ENCODE peak calls at places on chromosomes 3 and 15, in four cellular contexts. O is lower lobe of right lung; A is retinal pigment epithelial cell; S is CD4-positive, alpha-beta T cell. T is an unnamed sample.

GRCh38 chr3:136992091-136992490 is 34.3 kb downstream of the IL20RB start:
- DNase-seq in O (no peak), A (no peak), S (no peak), T (no peak)

GRCh38 chr3:30970183-30970582 is 75.7 kb upstream of the GADL1 start:
- DNase-seq in O (no peak), A (no peak), S (no peak), T (no peak)

GRCh38 chr3:25153130-25153529 is 274.9 kb upstream of the RARB start:
- DNase-seq in O (no peak), A (no peak), S (no peak), T (no peak)

GRCh38 chr15:31308185-31308639 is 18.4 kb upstream of the KLF13 start:
- DNase-seq in O (no peak), A (no peak), S (no peak), T (no peak)

GRCh38 chr3:157127831-157128767 is 31.8 kb downstream of the CCNL1 start:
- DNase-seq in O (peak), A (peak), S (peak), T (no peak)

GRCh38 chr3:104291878-104292277 is 1074.8 kb upstream of the ALCAM start:
- DNase-seq in O (no peak), A (no peak), S (no peak), T (no peak)

GRCh38 chr15:93759626-93760025 is 471.7 kb upstream of the MCTP2 start:
- DNase-seq in O (no peak), A (peak), S (no peak), T (no peak)

GRCh38 chr3:142597898-142598297 is 1.7 kb downstream of the PLS1 start:
- DNase-seq in O (no peak), A (no peak), S (no peak), T (no peak)

GRCh38 chr3:15728766-15729165 is 69.0 kb downstream of the ANKRD28 start:
- DNase-seq in O (no peak), A (no peak), S (no peak), T (peak)

GRCh38 chr15:80852676-80853075 is 73.5 kb downstream of the CEMIP start:
- DNase-seq in O (no peak), A (no peak), S (no peak), T (no peak)

GRCh38 chr15:38610748-38611147 is 46.1 kb upstream of the RASGRP1 start:
- DNase-seq in O (no peak), A (no peak), S (no peak), T (no peak)

GRCh38 chr15:88049509-88049908 is 207.0 kb downstream of the NTRK3 start:
- DNase-seq in O (no peak), A (no peak), S (no peak), T (no peak)

GRCh38 chr15:70014860-70015490 is 82.7 kb downstream of the TLE3 start:
- DNase-seq in O (peak), A (no peak), S (no peak), T (no peak)

GRCh38 chr3:159620873-159621272 is 367.8 kb upstream of the IL12A start:
- DNase-seq in O (no peak), A (peak), S (no peak), T (peak)

GRCh38 chr3:174337227-174337626 is 521.9 kb upstream of the NAALADL2 start:
- DNase-seq in O (no peak), A (no peak), S (no peak), T (no peak)

GRCh38 chr15:60477164-60477563 is 1.8 kb downstream of the ICE2 start:
- DNase-seq in O (no peak), A (no peak), S (no peak), T (no peak)

GRCh38 chr3:176359211-176359610 is 838.1 kb downstream of the TBL1XR1 start:
- DNase-seq in O (no peak), A (no peak), S (no peak), T (no peak)
- TF ChIP-seq CTCF in O (no peak), A (peak), S (no peak), T (no peak)

DNA sequence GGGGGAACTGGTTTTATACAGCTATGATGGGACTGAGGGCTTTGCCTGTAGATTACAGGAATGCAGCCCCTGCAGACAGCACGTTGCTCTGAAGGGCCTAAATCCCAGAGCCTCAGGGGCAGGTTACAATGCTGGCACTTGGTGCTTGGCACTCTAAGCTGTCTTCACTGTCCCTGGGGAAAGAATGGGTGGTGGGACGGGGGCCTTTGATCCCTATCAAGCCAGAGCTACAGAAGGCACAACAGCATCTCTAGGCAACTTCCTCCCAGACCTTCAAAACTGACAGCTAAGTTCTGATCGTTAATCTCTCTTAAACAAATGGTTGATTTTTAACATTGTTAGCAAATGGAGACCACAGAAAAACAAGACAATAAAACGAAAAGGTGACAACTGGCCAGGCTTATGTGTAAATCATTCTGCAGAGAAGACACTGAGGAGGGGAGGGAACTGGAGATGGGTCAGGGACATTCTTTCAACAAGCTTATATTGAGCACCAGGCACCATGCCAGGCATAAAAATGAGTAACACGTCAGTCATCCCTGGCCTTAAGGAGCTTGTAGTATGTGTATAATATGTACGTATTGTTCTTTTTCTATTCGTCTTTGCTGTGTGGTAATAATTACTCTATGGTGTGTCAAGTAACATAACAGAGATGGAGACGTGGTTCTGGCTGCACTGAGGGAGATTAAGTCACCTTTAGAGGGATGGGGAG is 49.1 kb downstream of the CA12 start:
- DNase-seq in O (no peak), A (peak), S (no peak), T (peak)
- TF ChIP-seq CTCF in O (no peak), A (no peak), S (no peak), T (no peak)

GRCh38 chr3:63467392-63467791 is 185.1 kb upstream of the SNTN start:
- DNase-seq in O (no peak), A (peak), S (no peak), T (no peak)

GRCh38 chr3:63458405-63458804 is 180.3 kb downstream of the SYNPR start:
- DNase-seq in O (no peak), A (no peak), S (no peak), T (no peak)

GRCh38 chr3:63456901-63457300 is 178.8 kb downstream of the SYNPR start:
- DNase-seq in O (no peak), A (no peak), S (no peak), T (no peak)

DNA sequence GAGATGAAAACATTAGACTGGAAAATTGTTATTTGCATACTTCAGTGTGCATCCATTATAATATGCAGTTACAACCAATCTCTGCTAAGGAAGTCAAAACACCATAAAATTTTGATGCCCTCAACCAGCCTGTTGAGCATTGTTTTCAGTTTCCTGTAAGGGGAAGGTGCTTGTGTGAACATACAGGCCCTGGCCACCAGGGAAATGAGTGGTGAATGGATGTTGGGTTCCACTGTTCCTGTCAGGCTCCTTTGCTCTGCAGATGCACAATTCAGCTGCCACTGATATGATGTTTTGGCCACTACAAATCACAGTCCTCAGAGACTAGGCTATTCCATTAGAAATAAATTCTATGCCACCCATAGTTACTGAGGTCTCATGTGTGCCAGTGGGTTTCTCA is 184.6 kb downstream of the SYNPR start:
- DNase-seq in O (no peak), A (no peak), S (no peak), T (no peak)
- TF ChIP-seq CTCF in O (no peak), A (no peak), S (no peak), T (no peak)

GRCh38 chr3:64911138-64911537 is 223.3 kb upstream of the ADAMTS9 start:
- DNase-seq in O (no peak), A (no peak), S (no peak), T (no peak)
- TF ChIP-seq CTCF in O (no peak), A (no peak), S (no peak), T (no peak)

DNA sequence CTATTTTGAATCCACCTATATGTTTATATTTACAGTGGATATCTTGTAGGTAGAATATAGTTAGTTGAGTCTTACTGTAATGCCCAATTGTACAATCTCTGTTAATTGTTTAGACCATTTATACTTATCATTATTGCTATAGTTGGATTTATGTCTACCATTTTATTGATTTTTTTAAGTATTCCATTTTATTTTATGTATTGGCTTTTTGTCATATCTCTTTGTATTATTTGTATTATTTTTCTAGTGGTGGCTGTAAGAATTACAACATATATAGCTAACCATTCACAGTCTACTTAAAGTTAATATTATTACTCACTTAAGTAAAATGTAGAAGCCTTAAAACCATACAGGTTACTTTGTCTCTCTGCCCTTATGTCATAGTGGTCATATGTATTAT is 46.1 kb downstream of the SLC2A2 start:
- DNase-seq in O (no peak), A (no peak), S (no peak), T (no peak)
- TF ChIP-seq CTCF in O (no peak), A (no peak), S (no peak), T (no peak)

GRCh38 chr3:50466177-50466576 is 37.3 kb downstream of the CACNA2D2 start:
- DNase-seq in O (no peak), A (no peak), S (no peak), T (no peak)
- TF ChIP-seq CTCF in O (no peak), A (no peak), S (no peak), T (no peak)

GRCh38 chr3:9109570-9109914 is 139.9 kb downstream of the SRGAP3 start:
- DNase-seq in O (no peak), A (no peak), S (no peak), T (no peak)
- TF ChIP-seq CTCF in O (no peak), A (no peak), S (no peak), T (no peak)

GRCh38 chr3:53149699-53150098 is 11.3 kb upstream of the PRKCD start:
- DNase-seq in O (no peak), A (no peak), S (no peak), T (no peak)

GRCh38 chr3:53151465-53151864 is 9.5 kb upstream of the PRKCD start:
- DNase-seq in O (no peak), A (no peak), S (no peak), T (no peak)

GRCh38 chr3:53151870-53152269 is 9.1 kb upstream of the PRKCD start:
- DNase-seq in O (peak), A (no peak), S (no peak), T (no peak)

GRCh38 chr3:53149006-53149690 is 11.9 kb upstream of the PRKCD start:
- DNase-seq in O (peak), A (no peak), S (no peak), T (no peak)

DNA sequence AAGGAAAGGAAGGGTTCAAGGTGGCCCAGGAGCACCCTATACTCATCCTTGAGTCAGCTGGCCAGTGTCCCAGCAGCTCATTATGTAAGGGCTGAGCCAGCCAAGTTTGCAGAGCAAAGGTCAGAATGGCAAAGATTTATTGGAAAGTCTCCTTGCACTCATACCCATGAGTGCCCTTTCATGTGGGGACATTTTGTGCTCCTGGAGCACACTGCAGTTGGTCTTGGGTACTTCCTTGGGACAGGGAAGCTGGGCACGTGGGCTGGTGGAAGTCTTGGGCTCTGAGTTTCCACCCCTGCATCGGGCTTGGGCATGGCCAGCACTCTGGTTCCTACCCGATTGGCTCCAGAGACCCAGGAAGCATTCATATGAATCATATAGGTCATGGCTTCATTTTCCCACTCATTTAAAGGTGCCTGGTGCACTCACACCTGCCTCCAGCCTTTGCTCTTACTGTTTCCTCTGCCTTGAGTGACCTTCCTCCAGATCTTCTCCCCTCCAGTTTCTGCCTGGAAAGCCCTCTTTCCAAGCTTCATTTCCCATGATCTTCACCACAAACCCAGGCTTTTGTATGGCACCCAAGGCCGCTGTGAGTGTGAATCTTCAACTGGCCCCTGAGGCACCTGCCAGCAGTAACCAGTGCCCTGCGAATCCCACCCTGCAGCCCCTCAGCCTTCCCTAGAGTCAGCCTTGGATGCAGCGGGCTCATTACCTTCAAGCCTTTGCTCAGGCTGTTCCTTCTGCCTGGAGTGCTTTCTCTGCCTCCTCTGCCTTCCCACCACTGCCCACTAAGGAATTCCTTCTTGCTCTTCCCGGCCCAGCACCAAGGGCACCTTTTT is 10.5 kb upstream of the PRKCD start:
- DNase-seq in O (peak), A (no peak), S (no peak), T (no peak)
- TF ChIP-seq CTCF in O (no peak), A (no peak), S (no peak), T (no peak)

T was measured in AG09319.